ENCODE peak calls at places on chromosomes 7 and 10, in five cellular contexts. E is GM23338; Y is neural progenitor cell; R is CD8-positive, alpha-beta memory T cell; Z is testis. T is an unnamed sample. For H3K4me1 and H3K27me3, the result is how much of the 10 kb centered on the place peaks cover.

GRCh38 chr7:140176271-140176701 is 497 bp downstream of the KDM7A start:
- DNase-seq in E (peak), Y (peak), R (no peak), Z (no peak), T (no peak)

GRCh38 chr7:22587322-22587721 is 87.3 kb upstream of the STEAP1B start:
- DNase-seq in E (no peak), Y (no peak), R (no peak), Z (no peak), T (no peak)

GRCh38 chr7:151806204-151806603 is 70.7 kb downstream of the PRKAG2 start:
- DNase-seq in E (no peak), Y (no peak), R (no peak), Z (peak), T (no peak)

GRCh38 chr7:33040803-33041516 is 21.6 kb downstream of the NT5C3A start:
- DNase-seq in E (no peak), Y (no peak), R (peak), Z (peak), T (peak)

GRCh38 chr10:96488161-96488935 is 25.4 kb downstream of the TLL2 start:
- DNase-seq in E (no peak), Y (no peak), R (no peak), Z (no peak), T (no peak)

GRCh38 chr10:13973742-13974141 is 357.0 kb downstream of the FRMD4A start:
- DNase-seq in E (no peak), Y (no peak), R (no peak), Z (no peak), T (no peak)

GRCh38 chr10:58107506-58107905 is 160.2 kb downstream of the IPMK start:
- DNase-seq in E (no peak), Y (no peak), R (no peak), Z (no peak), T (no peak)

GRCh38 chr10:132574783-132575319 is 37.3 kb downstream of the INPP5A start:
- DNase-seq in E (peak), Y (peak), R (no peak), Z (no peak), T (no peak)

GRCh38 chr10:87658858-87659555 is 671 bp upstream of the PAPSS2 start:
- DNase-seq in E (peak), Y (no peak), R (no peak), Z (peak), T (no peak)

GRCh38 chr10:110857265-110858158 is 14.2 kb upstream of the PDCD4 start:
- DNase-seq in E (no peak), Y (no peak), R (peak), Z (no peak), T (no peak)

GRCh38 chr10:52740913-52741675 is 31.5 kb downstream of the MBL2 start:
- DNase-seq in E (peak), Y (peak), R (no peak), Z (peak), T (no peak)

GRCh38 chr10:52740155-52740549 is 32.4 kb downstream of the MBL2 start:
- DNase-seq in E (no peak), Y (no peak), R (no peak), Z (no peak), T (no peak)

GRCh38 chr10:52741851-52742250 is 30.7 kb downstream of the MBL2 start:
- DNase-seq in E (no peak), Y (no peak), R (no peak), Z (no peak), T (no peak)

GRCh38 chr10:52739380-52740154 is 33.0 kb downstream of the MBL2 start:
- DNase-seq in E (no peak), Y (no peak), R (no peak), Z (no peak), T (no peak)

DNA sequence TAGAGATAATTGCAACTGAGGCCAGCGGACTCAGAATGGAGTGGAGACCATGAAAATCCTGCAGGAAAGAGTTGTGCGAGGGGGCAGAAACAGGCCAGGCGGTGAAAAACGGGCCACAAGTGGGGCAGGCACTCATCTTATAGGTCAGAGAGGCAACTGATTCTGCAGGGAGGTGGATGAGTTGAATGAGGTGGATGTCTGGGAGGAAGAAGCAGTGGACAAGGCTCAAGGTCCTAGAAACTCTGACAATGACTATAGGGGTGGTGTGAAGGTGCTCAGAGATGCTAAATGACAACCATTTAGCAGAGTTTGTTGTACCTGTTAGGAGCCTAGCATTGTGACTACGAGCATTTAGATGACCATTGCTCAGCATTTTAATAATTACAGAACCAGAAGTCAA is 33.6 kb downstream of the MBL2 start:
- DNase-seq in E (no peak), Y (no peak), R (no peak), Z (no peak), T (no peak)
- H3K4me3 ChIP-seq in E (no peak), Y (no peak), R (no peak), Z (no peak), T (no peak)

GRCh38 chr10:80196270-80196949 is 8.9 kb downstream of the ANXA11 start:
- DNase-seq in E (no peak), Y (no peak), R (peak), Z (no peak), T (no peak)

GRCh38 chr10:80192553-80192952 is 12.8 kb downstream of the ANXA11 start:
- DNase-seq in E (no peak), Y (no peak), R (no peak), Z (no peak), T (no peak)

GRCh38 chr10:80196950-80197315 is 8.4 kb downstream of the ANXA11 start:
- DNase-seq in E (no peak), Y (no peak), R (no peak), Z (no peak), T (no peak)

GRCh38 chr10:80194373-80195045 is 10.8 kb downstream of the ANXA11 start:
- DNase-seq in E (peak), Y (peak), R (no peak), Z (no peak), T (no peak)

DNA sequence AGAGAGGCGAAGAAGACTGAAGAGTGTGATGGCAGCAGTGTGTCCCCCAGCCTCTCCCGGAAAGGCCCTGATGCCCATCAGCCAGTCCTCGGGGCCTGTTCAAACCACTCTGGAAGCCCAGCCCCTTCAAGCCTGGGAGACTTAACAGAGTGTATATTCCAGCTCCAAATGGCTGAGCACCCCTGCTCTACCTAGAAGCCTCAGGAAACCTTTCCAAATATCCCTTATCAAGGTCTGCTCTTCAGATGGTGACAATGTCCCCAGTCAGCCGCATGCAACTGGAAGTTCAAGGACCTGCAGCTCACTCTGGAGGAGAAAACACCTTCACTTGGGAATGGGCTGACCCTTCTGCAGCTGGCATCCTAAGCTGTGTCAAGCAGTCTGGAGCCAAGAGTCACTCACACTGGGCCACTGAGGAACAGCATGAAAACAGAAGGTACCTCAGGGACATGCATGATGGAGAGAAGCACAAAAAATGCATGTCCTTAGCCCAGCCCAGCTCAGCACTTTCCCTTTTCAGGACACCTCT is 10.2 kb downstream of the ANXA11 start:
- DNase-seq in E (no peak), Y (no peak), R (no peak), Z (no peak), T (no peak)
- H3K4me1 ChIP-seq in E (under half), Y (under half), R (half or more), Z (under half), T (under half)

GRCh38 chr10:117553171-117553814 is 10.7 kb downstream of the EMX2 start:
- DNase-seq in E (peak), Y (peak), R (no peak), Z (no peak), T (no peak)

GRCh38 chr10:117552156-117552620 is 9.6 kb downstream of the EMX2 start:
- DNase-seq in E (peak), Y (peak), R (no peak), Z (no peak), T (no peak)

GRCh38 chr10:117551322-117552155 is 9.0 kb downstream of the EMX2 start:
- DNase-seq in E (peak), Y (peak), R (no peak), Z (no peak), T (peak)

GRCh38 chr10:117553815-117554172 is 11.2 kb downstream of the EMX2 start:
- DNase-seq in E (no peak), Y (no peak), R (no peak), Z (no peak), T (no peak)

DNA sequence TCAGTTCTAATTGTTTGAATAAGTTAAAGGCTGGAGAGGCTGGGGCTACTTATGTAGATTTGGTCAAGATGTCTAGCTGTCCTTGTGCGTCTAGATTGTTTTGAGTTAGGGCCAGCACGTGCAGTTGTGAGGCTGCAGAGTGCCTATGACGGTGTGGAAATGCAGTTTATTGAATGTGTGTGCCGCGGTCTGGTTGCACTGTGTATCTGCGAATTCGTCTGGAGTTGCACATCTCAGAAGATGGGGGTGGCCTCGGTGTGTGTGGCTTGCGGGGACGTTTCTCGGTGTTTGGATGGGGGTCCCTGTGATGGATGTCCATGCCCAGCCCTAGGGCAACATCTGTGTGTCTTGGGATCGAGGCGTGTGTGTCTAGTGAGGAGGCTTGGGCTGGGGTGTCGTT is 10.2 kb downstream of the EMX2 start:
- DNase-seq in E (no peak), Y (no peak), R (no peak), Z (no peak), T (no peak)
- H3K27me3 ChIP-seq in E (half or more), Y (half or more), R (under half), Z (under half), T (under half)

GRCh38 chr7:73308665-73309214 is at the start of gene NSUN5:
- DNase-seq in E (peak), Y (peak), R (peak), Z (peak), T (peak)

GRCh38 chr7:73303546-73303945 is 5.1 kb downstream of the NSUN5 start:
- DNase-seq in E (no peak), Y (no peak), R (no peak), Z (no peak), T (no peak)

GRCh38 chr7:73304071-73304470 is 4.6 kb downstream of the NSUN5 start:
- DNase-seq in E (no peak), Y (no peak), R (no peak), Z (no peak), T (no peak)

GRCh38 chr7:73308074-73308664 is 457 bp downstream of the NSUN5 start:
- DNase-seq in E (peak), Y (peak), R (no peak), Z (no peak), T (no peak)

GRCh38 chr7:73307436-73307835 is 1.2 kb downstream of the NSUN5 start:
- DNase-seq in E (no peak), Y (no peak), R (no peak), Z (no peak), T (no peak)
- H3K4me3 ChIP-seq in E (peak), Y (peak), R (peak), Z (no peak), T (peak)

GRCh38 chr10:34522542-34522941 is 292.6 kb downstream of the PARD3 start:
- DNase-seq in E (peak), Y (peak), R (no peak), Z (no peak), T (peak)
- H3K4me1 ChIP-seq in E (under half), Y (under half), R (under half), Z (under half), T (under half)

GRCh38 chr7:1244701-1245526 is 12.2 kb downstream of the UNCX start:
- DNase-seq in E (no peak), Y (peak), R (no peak), Z (no peak), T (no peak)
- H3K27me3 ChIP-seq in E (half or more), Y (half or more), R (half or more), Z (under half), T (half or more)

GRCh38 chr7:94565247-94565894 is 55.8 kb downstream of the CASD1 start:
- DNase-seq in E (no peak), Y (no peak), R (no peak), Z (no peak), T (no peak)
- H3K4me3 ChIP-seq in E (no peak), Y (no peak), R (no peak), Z (no peak), T (no peak)

GRCh38 chr10:100882681-100883321 is 30.0 kb upstream of the SLF2 start:
- DNase-seq in E (no peak), Y (no peak), R (no peak), Z (peak), T (no peak)
- H3K4me1 ChIP-seq in E (under half), Y (under half), R (under half), Z (under half), T (under half)